ENCODE peak calls at places on chromosomes 3 and 15, in five cellular contexts. F, G, Z, K and H are unnamed samples.
A peak's percentile ranks its signal among the peaks of the same experiment; 100 is the strongest.

GRCh38 chr3:58260261-58260731 is 22.7 kb downstream of the ABHD6 start:
- DNase-seq in F (no peak), Z (no peak), G (no peak), K (no peak), H (no peak)

GRCh38 chr3:127694467-127695215 is 21.9 kb downstream of the ABTB1 start:
- DNase-seq in K (peak; percentile 55), G (peak; percentile 60), Z (peak; percentile 69), F (peak; percentile 91), H (no peak)

GRCh38 chr15:41048397-41048796 is 67.7 kb downstream of the INO80 start:
- DNase-seq in Z (no peak), K (no peak), G (no peak), F (no peak), H (no peak)

GRCh38 chr3:5078151-5078550 is 43.9 kb upstream of the ARL8B start:
- DNase-seq in G (peak; percentile 29), Z (no peak), F (no peak), K (no peak), H (no peak)

GRCh38 chr3:138332472-138333073 is 2.9 kb upstream of the NME9 start:
- DNase-seq in Z (no peak), G (peak; percentile 40), F (no peak), K (peak; percentile 10), H (no peak)

GRCh38 chr15:48176957-48177356 is 1.1 kb downstream of the MYEF2 start:
- DNase-seq in G (no peak), K (no peak), Z (no peak), F (no peak), H (no peak)

GRCh38 chr3:112699436-112699978 is 58.6 kb upstream of the CCDC80 start:
- DNase-seq in Z (no peak), G (no peak), K (no peak), F (no peak), H (no peak)

GRCh38 chr15:81023483-81024264 is 23.0 kb downstream of the TLNRD1 start:
- DNase-seq in F (peak; percentile 90), G (no peak), K (no peak), Z (peak; percentile 82), H (peak; percentile 39)

GRCh38 chr15:29039466-29040366 is 153.9 kb downstream of the APBA2 start:
- DNase-seq in F (no peak), G (no peak), Z (peak; percentile 4), K (no peak), H (no peak)

GRCh38 chr3:161212892-161213291 is 8.2 kb upstream of the NMD3 start:
- DNase-seq in G (no peak), Z (no peak), K (no peak), F (no peak), H (no peak)

GRCh38 chr3:113405180-113405579 is 36.1 kb downstream of the CFAP44 start:
- DNase-seq in Z (no peak), F (no peak), G (no peak), K (no peak), H (no peak)

GRCh38 chr15:92745845-92746271 is 90.3 kb upstream of the FAM174B start:
- DNase-seq in K (peak; percentile 90), F (no peak), Z (no peak), G (no peak), H (no peak)

GRCh38 chr3:145936986-145937385 is 224.0 kb downstream of the PLOD2 start:
- DNase-seq in F (no peak), G (no peak), K (no peak), Z (no peak), H (peak; percentile 35)

GRCh38 chr3:182895513-182896112 is 84.7 kb downstream of the DCUN1D1 start:
- DNase-seq in G (no peak), F (no peak), Z (no peak), K (no peak), H (no peak)

GRCh38 chr3:194139085-194139976 is 3.4 kb downstream of the HES1 start:
- DNase-seq in G (no peak), F (peak; percentile 54), Z (peak; percentile 63), K (peak; percentile 68), H (peak; percentile 84)

GRCh38 chr15:92848852-92849598 is 51.1 kb upstream of the CHD2 start:
- DNase-seq in G (no peak), K (no peak), Z (no peak), F (no peak), H (peak; percentile 44)

GRCh38 chr3:138418556-138419206 is 15.7 kb upstream of the ESYT3 start:
- DNase-seq in K (no peak), F (no peak), G (no peak), Z (no peak), H (no peak)

GRCh38 chr15:40379853-40380252 is 2.7 kb upstream of the KNSTRN start:
- DNase-seq in K (no peak), G (peak; percentile 55), F (peak; percentile 81), Z (peak; percentile 85), H (peak; percentile 96)

GRCh38 chr3:59771760-59772159 is 721.9 kb upstream of the CFAP20DC start:
- DNase-seq in F (no peak), Z (no peak), G (peak; percentile 1), K (no peak), H (no peak)

GRCh38 chr15:87648278-87648677 is 608.3 kb downstream of the NTRK3 start:
- DNase-seq in K (no peak), F (no peak), G (no peak), Z (no peak), H (no peak)

GRCh38 chr3:42602961-42603360 is 2.5 kb downstream of the NKTR start:
- DNase-seq in K (no peak), Z (no peak), F (no peak), G (no peak), H (no peak)

GRCh38 chr3:42601898-42602581 is 1.6 kb downstream of the NKTR start:
- DNase-seq in Z (no peak), G (no peak), K (no peak), F (no peak), H (no peak)

GRCh38 chr3:42600958-42601675 is 631 bp downstream of the NKTR start:
- DNase-seq in Z (peak; percentile 83), G (peak; percentile 16), F (peak; percentile 80), K (no peak), H (no peak)

GRCh38 chr3:42595682-42596081 is 4.8 kb upstream of the NKTR start:
- DNase-seq in G (no peak), F (no peak), Z (no peak), K (no peak), H (no peak)

GRCh38 chr3:42600111-42600957 is at the start of gene NKTR:
- DNase-seq in G (peak; percentile 75), Z (peak; percentile 97), K (peak; percentile 99), F (peak; percentile 99), H (peak; percentile 92)
- TF ChIP-seq CTCF in G (no peak), Z (no peak), K (no peak), F (no peak), H (no peak)

GRCh38 chr3:25902586-25902985 is 112.7 kb downstream of the OXSM start:
- DNase-seq in G (no peak), K (no peak), Z (no peak), F (no peak), H (no peak)

GRCh38 chr3:25906132-25906906 is 116.4 kb downstream of the OXSM start:
- DNase-seq in Z (no peak), K (no peak), G (no peak), F (no peak), H (no peak)

GRCh38 chr3:25903371-25903770 is 113.5 kb downstream of the OXSM start:
- DNase-seq in G (no peak), Z (no peak), K (no peak), F (no peak), H (no peak)

GRCh38 chr3:25901796-25902195 is 111.9 kb downstream of the OXSM start:
- DNase-seq in Z (no peak), K (no peak), F (no peak), G (no peak), H (no peak)

GRCh38 chr3:25904248-25904647 is 114.4 kb downstream of the OXSM start:
- DNase-seq in Z (no peak), F (no peak), K (no peak), G (no peak), H (no peak)
- TF ChIP-seq CTCF in Z (no peak), F (peak; percentile 40), K (no peak), G (no peak), H (no peak)

GRCh38 chr15:31571676-31572075 is 245.0 kb downstream of the KLF13 start:
- DNase-seq in F (no peak), G (no peak), K (no peak), Z (no peak), H (no peak)
- TF ChIP-seq CTCF in F (no peak), G (peak; percentile 43), K (no peak), Z (no peak), H (peak; percentile 38)

GRCh38 chr15:97904196-97904572 is 56.3 kb upstream of the ARRDC4 start:
- DNase-seq in Z (peak; percentile 85), G (peak; percentile 61), F (peak; percentile 83), K (peak; percentile 77), H (peak; percentile 24)
- TF ChIP-seq CTCF in Z (peak; percentile 57), G (peak; percentile 67), F (peak; percentile 63), K (peak; percentile 51), H (peak; percentile 79)

DNA sequence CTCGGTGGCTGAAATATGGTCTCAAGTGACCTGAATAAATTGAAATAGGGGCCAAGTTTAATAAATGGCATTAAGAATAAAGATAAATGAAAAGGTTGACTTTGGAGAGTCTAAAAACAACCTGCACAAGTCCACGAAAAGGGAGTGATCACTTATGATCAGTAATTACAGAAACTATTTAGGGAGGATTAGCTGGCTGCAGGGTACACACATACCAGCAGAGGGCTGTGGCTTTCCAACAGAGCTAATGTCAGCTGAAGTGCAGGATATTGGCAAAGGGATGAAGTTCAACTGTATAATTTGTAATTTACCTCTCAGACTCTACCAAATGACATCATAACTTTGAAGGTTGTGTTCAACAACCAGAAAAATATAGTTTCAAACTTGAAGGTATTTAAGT is 86.8 kb downstream of the SYNPR start:
- DNase-seq in K (peak; percentile 17), G (no peak), F (no peak), Z (no peak), H (no peak)
- TF ChIP-seq CTCF in K (peak; percentile 40), G (no peak), F (peak; percentile 5), Z (no peak), H (peak; percentile 3)

DNA sequence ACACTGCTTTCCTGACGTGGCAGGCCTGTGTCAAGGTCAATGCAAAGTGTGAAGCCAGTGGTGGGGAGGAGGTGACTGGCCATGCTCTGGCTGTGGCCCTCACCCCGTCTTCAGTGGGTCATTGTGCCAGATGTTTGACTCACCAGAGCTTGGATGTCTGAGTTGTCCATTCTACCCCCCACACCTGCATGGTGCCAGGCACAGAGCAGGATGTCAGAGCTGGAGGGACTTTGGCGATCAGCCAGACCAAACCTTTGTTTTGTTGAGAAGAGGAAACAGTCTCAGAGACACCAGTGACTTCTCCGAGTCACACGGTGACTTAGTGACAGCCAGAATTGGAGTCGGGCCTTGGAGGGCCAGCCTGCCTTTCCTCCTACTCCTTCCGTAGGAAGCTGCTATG is 49.5 kb downstream of the SMAD6 start:
- DNase-seq in K (no peak), Z (peak; percentile 53), F (no peak), G (no peak), H (no peak)
- TF ChIP-seq CTCF in K (no peak), Z (no peak), F (no peak), G (no peak), H (no peak)

GRCh38 chr3:174945276-174945675 is 86.1 kb downstream of the NAALADL2 start:
- DNase-seq in F (no peak), G (no peak), K (no peak), Z (no peak), H (no peak)
- TF ChIP-seq CTCF in F (no peak), G (no peak), K (no peak), Z (no peak), H (no peak)